ENCODE peak calls at places on chromosome 3, in eight cellular contexts. G is astrocyte of the spinal cord; U is dermis blood vessel endothelial cell; P is HTR-8/SVneo; X is psoas muscle; V is CD4-positive, alpha-beta T cell; Y is GM12891; K is heart right ventricle. C is an unnamed sample.

GRCh38 chr3:140391041-140391440 is 286.8 kb upstream of the TRIM42 start:
- DNase-seq in V (no peak), K (no peak), Y (no peak), X (no peak), G (no peak), P (no peak), U (no peak), C (no peak)

GRCh38 chr3:43729707-43730399 is 39.1 kb downstream of the ABHD5 start:
- DNase-seq in V (no peak), Y (no peak), K (no peak), G (no peak), P (no peak), X (no peak), U (no peak), C (peak; percentile 41)

GRCh38 chr3:12994607-12995388 is 78.4 kb downstream of the IQSEC1 start:
- DNase-seq in V (peak; percentile 80), U (peak; percentile 84), Y (peak; percentile 95), X (peak; percentile 95), P (peak; percentile 89), G (peak; percentile 68), K (peak; percentile 90), C (no peak)

GRCh38 chr3:96190024-96190616 is 624.3 kb upstream of the EPHA6 start:
- DNase-seq in P (no peak), X (peak; percentile 32), Y (no peak), U (no peak), V (no peak), G (no peak), K (no peak), C (no peak)

GRCh38 chr3:43685921-43686320 is 4.8 kb upstream of the ABHD5 start:
- DNase-seq in X (no peak), G (no peak), V (no peak), U (no peak), Y (no peak), K (no peak), P (no peak), C (no peak)

GRCh38 chr3:134368751-134369105 is 5.5 kb downstream of the AMOTL2 start:
- DNase-seq in U (no peak), P (no peak), Y (no peak), K (no peak), G (no peak), V (no peak), X (peak; percentile 31), C (no peak)

GRCh38 chr3:58177747-58178527 is 32.8 kb downstream of the DNASE1L3 start:
- DNase-seq in V (peak; percentile 86), P (peak; percentile 75), K (peak; percentile 94), Y (peak; percentile 77), U (peak; percentile 90), G (peak; percentile 79), X (peak; percentile 95), C (no peak)

GRCh38 chr3:99929409-99930139 is 111.9 kb downstream of the CMSS1 start:
- DNase-seq in X (peak; percentile 65), V (no peak), P (no peak), Y (no peak), U (no peak), K (peak; percentile 23), G (peak; percentile 80), C (no peak)

GRCh38 chr3:124513610-124513997 is 216.6 kb upstream of the UMPS start:
- DNase-seq in X (no peak), V (no peak), P (no peak), U (no peak), G (no peak), K (no peak), Y (no peak), C (no peak)

GRCh38 chr3:4684117-4684516 is 191.0 kb downstream of the ITPR1 start:
- DNase-seq in X (no peak), Y (no peak), U (no peak), K (no peak), V (no peak), P (no peak), G (no peak), C (no peak)

GRCh38 chr3:14605744-14606143 is 45.8 kb upstream of the CCDC174 start:
- DNase-seq in U (no peak), Y (no peak), P (no peak), G (no peak), X (no peak), V (no peak), K (no peak), C (no peak)

GRCh38 chr3:166362698-166363097 is 525.5 kb upstream of the BCHE start:
- DNase-seq in V (no peak), U (no peak), X (no peak), K (no peak), G (no peak), Y (no peak), P (no peak), C (no peak)

GRCh38 chr3:129827765-129828164 is 65.7 kb downstream of the TMCC1 start:
- DNase-seq in V (peak; percentile 15), Y (no peak), G (no peak), K (no peak), X (no peak), U (no peak), P (no peak), C (no peak)

GRCh38 chr3:150293401-150294001 is 114.6 kb upstream of the TSC22D2 start:
- DNase-seq in P (no peak), V (no peak), G (peak; percentile 85), X (no peak), Y (no peak), U (no peak), K (no peak), C (no peak)

GRCh38 chr3:194197981-194198695 is 62.2 kb downstream of the HES1 start:
- DNase-seq in K (no peak), P (no peak), Y (no peak), U (no peak), X (no peak), V (no peak), G (no peak), C (no peak)

GRCh38 chr3:86951343-86951742 is 39.6 kb downstream of the VGLL3 start:
- DNase-seq in P (no peak), X (no peak), V (no peak), Y (no peak), K (no peak), U (no peak), G (peak; percentile 55), C (no peak)

GRCh38 chr3:365268-365667 is 168.7 kb downstream of the CHL1 start:
- DNase-seq in Y (no peak), K (no peak), V (no peak), U (no peak), P (no peak), X (no peak), G (no peak), C (no peak)

GRCh38 chr3:168093790-168094189 is 1.9 kb downstream of the GOLIM4 start:
- DNase-seq in X (no peak), V (no peak), K (no peak), U (no peak), G (peak; percentile 12), P (no peak), Y (no peak), C (no peak)

GRCh38 chr3:31250116-31250813 is 282.5 kb upstream of the STT3B start:
- DNase-seq in K (no peak), G (no peak), X (no peak), U (no peak), V (no peak), Y (no peak), P (peak; percentile 14), C (no peak)

GRCh38 chr3:99879275-99879674 is 61.6 kb downstream of the CMSS1 start:
- DNase-seq in Y (no peak), X (no peak), K (no peak), G (no peak), V (no peak), P (no peak), U (no peak), C (no peak)

GRCh38 chr3:104514776-104515175 is 851.9 kb upstream of the ALCAM start:
- DNase-seq in X (no peak), G (no peak), K (no peak), P (no peak), U (no peak), Y (no peak), V (no peak), C (no peak)

GRCh38 chr3:126021702-126022101 is 52.7 kb downstream of the ROPN1B start:
- DNase-seq in P (no peak), Y (no peak), K (no peak), V (no peak), G (no peak), X (no peak), U (no peak), C (no peak)

GRCh38 chr3:24562874-24563273 is 68.2 kb upstream of the THRB start:
- DNase-seq in U (no peak), G (no peak), K (no peak), Y (no peak), V (no peak), X (no peak), P (no peak), C (no peak)